ENCODE peak calls at places on chromosomes 5 and 9, in ten cellular contexts. X is NCI-H226; F is NCI-H460; T is AG10803; V is nephron progenitor cell; E is amygdala; R is CD8-positive, alpha-beta T cell; G is aorta; K is NCI-H2029; A is GM04503. J is an unnamed sample.

GRCh38 chr5:135242021-135242480 is 157.0 kb downstream of the MACROH2A1 start:
- DNase-seq in G (peak; percentile 67), V (no peak), R (peak; percentile 31), T (peak; percentile 82), A (peak; percentile 67), K (peak; percentile 80), E (no peak), X (peak; percentile 78), F (no peak), J (peak; percentile 51)

GRCh38 chr9:137011130-137011529 is 14.8 kb upstream of the CLIC3 start:
- DNase-seq in R (no peak), E (no peak), X (no peak), A (no peak), F (no peak), K (no peak), T (no peak), V (no peak), G (no peak), J (no peak)

GRCh38 chr5:159106569-159107282 is 7.0 kb upstream of the EBF1 start:
- DNase-seq in T (peak; percentile 67), X (peak; percentile 45), A (no peak), R (peak; percentile 84), V (peak; percentile 91), K (peak; percentile 5), E (peak; percentile 21), G (peak; percentile 87), F (peak; percentile 65), J (peak; percentile 92)

GRCh38 chr9:77910216-77910615 is 121.4 kb downstream of the GNAQ start:
- DNase-seq in K (no peak), A (no peak), T (peak; percentile 53), R (no peak), G (no peak), F (no peak), X (no peak), V (no peak), E (no peak), J (no peak)

GRCh38 chr5:109779036-109779735 is 89.5 kb downstream of the MAN2A1 start:
- DNase-seq in X (peak; percentile 18), V (no peak), T (no peak), E (no peak), A (no peak), R (no peak), F (no peak), G (no peak), K (no peak), J (no peak)

GRCh38 chr5:77791356-77791755 is 15.2 kb upstream of the TBCA start:
- DNase-seq in K (no peak), F (no peak), A (no peak), G (no peak), R (no peak), X (no peak), V (no peak), T (no peak), E (no peak), J (no peak)

GRCh38 chr5:112228672-112229071 is 190.4 kb downstream of the EPB41L4A start:
- DNase-seq in R (no peak), X (peak; percentile 96), A (peak; percentile 23), G (peak; percentile 92), E (no peak), V (no peak), K (peak; percentile 92), T (peak; percentile 67), F (no peak), J (peak; percentile 75)

GRCh38 chr5:6574537-6574936 is 58.3 kb downstream of the NSUN2 start:
- DNase-seq in E (no peak), G (no peak), K (peak; percentile 19), V (no peak), R (peak; percentile 32), F (no peak), T (peak; percentile 23), X (no peak), A (no peak), J (no peak)

GRCh38 chr5:5271606-5272321 is 131.6 kb downstream of the ADAMTS16 start:
- DNase-seq in F (peak; percentile 1), V (no peak), E (no peak), X (peak; percentile 96), K (no peak), G (no peak), R (no peak), A (no peak), T (peak; percentile 3), J (no peak)

GRCh38 chr5:40409600-40409999 is 270.1 kb upstream of the PTGER4 start:
- DNase-seq in R (peak; percentile 63), T (no peak), A (no peak), K (no peak), G (peak; percentile 55), V (no peak), X (no peak), F (no peak), E (no peak), J (no peak)

GRCh38 chr9:135906291-135907005 is 898 bp downstream of the CAMSAP1 start:
- DNase-seq in V (no peak), E (no peak), G (peak; percentile 52), K (no peak), R (peak; percentile 54), A (no peak), F (no peak), T (peak; percentile 38), X (no peak), J (peak; percentile 74)

GRCh38 chr5:115329475-115329874 is 33.0 kb upstream of the CCDC112 start:
- DNase-seq in T (no peak), V (no peak), G (no peak), R (no peak), K (no peak), A (no peak), E (peak; percentile 55), X (no peak), F (no peak), J (no peak)

J was measured in adipocyte.